ENCODE peak calls at places on chromosomes 5 and 9, in ten cellular contexts. One of them, this sample, is unnamed.

GRCh38 chr9:96020822-96021615 is 145.5 kb downstream of the ERCC6L2 start:
- DNase-seq in GM12878: no peak
- DNase-seq in transverse colon: peak; percentile 33
- DNase-seq in ovary: peak; percentile 63
- DNase-seq in K562: no peak
- DNase-seq in A549: no peak
- DNase-seq in SK-N-SH: peak; percentile 86
- DNase-seq in stomach: no peak
- DNase-seq in sigmoid colon: no peak
- DNase-seq in suprapubic skin: no peak
- DNase-seq in this sample: peak; percentile 90

GRCh38 chr5:53607896-53608295 is 47.5 kb downstream of the NDUFS4 start:
- DNase-seq in SK-N-SH: no peak
- DNase-seq in GM12878: no peak
- DNase-seq in transverse colon: no peak
- DNase-seq in stomach: no peak
- DNase-seq in suprapubic skin: no peak
- DNase-seq in A549: no peak
- DNase-seq in sigmoid colon: no peak
- DNase-seq in K562: no peak
- DNase-seq in ovary: no peak
- DNase-seq in this sample: no peak

GRCh38 chr9:131997779-131998178 is 81.9 kb downstream of the MED27 start:
- DNase-seq in GM12878: no peak
- DNase-seq in SK-N-SH: peak; percentile 24
- DNase-seq in A549: no peak
- DNase-seq in sigmoid colon: no peak
- DNase-seq in transverse colon: no peak
- DNase-seq in ovary: peak; percentile 32
- DNase-seq in K562: no peak
- DNase-seq in stomach: peak; percentile 63
- DNase-seq in suprapubic skin: no peak
- DNase-seq in this sample: no peak

GRCh38 chr5:66666778-66667177 is 70.6 kb downstream of the MAST4 start:
- DNase-seq in GM12878: no peak
- DNase-seq in A549: no peak
- DNase-seq in K562: no peak
- DNase-seq in stomach: peak; percentile 40
- DNase-seq in SK-N-SH: no peak
- DNase-seq in ovary: no peak
- DNase-seq in transverse colon: peak; percentile 24
- DNase-seq in sigmoid colon: no peak
- DNase-seq in suprapubic skin: no peak
- DNase-seq in this sample: no peak

GRCh38 chr9:129109504-129109903 is 1.1 kb downstream of the CRAT start:
- DNase-seq in SK-N-SH: no peak
- DNase-seq in ovary: no peak
- DNase-seq in GM12878: no peak
- DNase-seq in K562: peak; percentile 48
- DNase-seq in stomach: no peak
- DNase-seq in transverse colon: peak; percentile 49
- DNase-seq in sigmoid colon: peak; percentile 86
- DNase-seq in A549: peak; percentile 41
- DNase-seq in suprapubic skin: peak; percentile 86
- DNase-seq in this sample: no peak

GRCh38 chr5:122656577-122656976 is 118.3 kb upstream of the SNX2 start:
- DNase-seq in stomach: no peak
- DNase-seq in ovary: no peak
- DNase-seq in sigmoid colon: no peak
- DNase-seq in GM12878: no peak
- DNase-seq in transverse colon: no peak
- DNase-seq in K562: no peak
- DNase-seq in A549: no peak
- DNase-seq in SK-N-SH: no peak
- DNase-seq in suprapubic skin: no peak
- DNase-seq in this sample: no peak

GRCh38 chr5:67770431-67771025 is 445.0 kb upstream of the PIK3R1 start:
- DNase-seq in sigmoid colon: no peak
- DNase-seq in suprapubic skin: no peak
- DNase-seq in ovary: no peak
- DNase-seq in K562: no peak
- DNase-seq in SK-N-SH: no peak
- DNase-seq in A549: peak; percentile 1
- DNase-seq in transverse colon: peak; percentile 20
- DNase-seq in stomach: no peak
- DNase-seq in GM12878: peak; percentile 5
- DNase-seq in this sample: no peak

GRCh38 chr5:112576298-112576925 is 157.3 kb upstream of the EPB41L4A start:
- DNase-seq in GM12878: no peak
- DNase-seq in K562: no peak
- DNase-seq in transverse colon: no peak
- DNase-seq in suprapubic skin: no peak
- DNase-seq in A549: no peak
- DNase-seq in ovary: no peak
- DNase-seq in SK-N-SH: no peak
- DNase-seq in sigmoid colon: no peak
- DNase-seq in stomach: no peak
- DNase-seq in this sample: no peak

GRCh38 chr5:61450170-61450815 is 118.2 kb downstream of the ZSWIM6 start:
- DNase-seq in GM12878: no peak
- DNase-seq in K562: no peak
- DNase-seq in stomach: no peak
- DNase-seq in ovary: no peak
- DNase-seq in sigmoid colon: no peak
- DNase-seq in SK-N-SH: no peak
- DNase-seq in transverse colon: no peak
- DNase-seq in suprapubic skin: no peak
- DNase-seq in A549: peak; percentile 82
- DNase-seq in this sample: no peak

GRCh38 chr5:61333351-61334223 is 1.5 kb downstream of the ZSWIM6 start:
- DNase-seq in sigmoid colon: peak; percentile 73
- DNase-seq in suprapubic skin: peak; percentile 73
- DNase-seq in transverse colon: peak; percentile 39
- DNase-seq in GM12878: no peak
- DNase-seq in A549: no peak
- DNase-seq in stomach: peak; percentile 51
- DNase-seq in ovary: peak; percentile 60
- DNase-seq in SK-N-SH: peak; percentile 74
- DNase-seq in K562: peak; percentile 28
- DNase-seq in this sample: no peak

GRCh38 chr9:135275163-135275925 is 187.9 kb downstream of the OLFM1 start:
- DNase-seq in SK-N-SH: no peak
- DNase-seq in K562: no peak
- DNase-seq in stomach: peak; percentile 88
- DNase-seq in sigmoid colon: no peak
- DNase-seq in ovary: no peak
- DNase-seq in suprapubic skin: no peak
- DNase-seq in GM12878: no peak
- DNase-seq in A549: no peak
- DNase-seq in transverse colon: no peak
- DNase-seq in this sample: no peak

GRCh38 chr5:24505291-24505690 is 139.5 kb downstream of the CDH10 start:
- DNase-seq in ovary: no peak
- DNase-seq in suprapubic skin: no peak
- DNase-seq in K562: no peak
- DNase-seq in sigmoid colon: no peak
- DNase-seq in transverse colon: no peak
- DNase-seq in stomach: no peak
- DNase-seq in SK-N-SH: no peak
- DNase-seq in A549: no peak
- DNase-seq in GM12878: no peak
- DNase-seq in this sample: no peak

GRCh38 chr9:90517103-90517502 is 125.5 kb downstream of the DIRAS2 start:
- DNase-seq in ovary: no peak
- DNase-seq in sigmoid colon: no peak
- DNase-seq in suprapubic skin: no peak
- DNase-seq in A549: no peak
- DNase-seq in GM12878: no peak
- DNase-seq in SK-N-SH: no peak
- DNase-seq in transverse colon: no peak
- DNase-seq in stomach: no peak
- DNase-seq in K562: no peak
- DNase-seq in this sample: no peak

GRCh38 chr5:179344301-179345178 is 721 bp downstream of the ADAMTS2 start:
- DNase-seq in sigmoid colon: no peak
- DNase-seq in A549: no peak
- DNase-seq in GM12878: no peak
- DNase-seq in stomach: no peak
- DNase-seq in ovary: peak; percentile 63
- DNase-seq in suprapubic skin: no peak
- DNase-seq in SK-N-SH: peak; percentile 76
- DNase-seq in K562: peak; percentile 16
- DNase-seq in transverse colon: no peak
- DNase-seq in this sample: no peak

DNA sequence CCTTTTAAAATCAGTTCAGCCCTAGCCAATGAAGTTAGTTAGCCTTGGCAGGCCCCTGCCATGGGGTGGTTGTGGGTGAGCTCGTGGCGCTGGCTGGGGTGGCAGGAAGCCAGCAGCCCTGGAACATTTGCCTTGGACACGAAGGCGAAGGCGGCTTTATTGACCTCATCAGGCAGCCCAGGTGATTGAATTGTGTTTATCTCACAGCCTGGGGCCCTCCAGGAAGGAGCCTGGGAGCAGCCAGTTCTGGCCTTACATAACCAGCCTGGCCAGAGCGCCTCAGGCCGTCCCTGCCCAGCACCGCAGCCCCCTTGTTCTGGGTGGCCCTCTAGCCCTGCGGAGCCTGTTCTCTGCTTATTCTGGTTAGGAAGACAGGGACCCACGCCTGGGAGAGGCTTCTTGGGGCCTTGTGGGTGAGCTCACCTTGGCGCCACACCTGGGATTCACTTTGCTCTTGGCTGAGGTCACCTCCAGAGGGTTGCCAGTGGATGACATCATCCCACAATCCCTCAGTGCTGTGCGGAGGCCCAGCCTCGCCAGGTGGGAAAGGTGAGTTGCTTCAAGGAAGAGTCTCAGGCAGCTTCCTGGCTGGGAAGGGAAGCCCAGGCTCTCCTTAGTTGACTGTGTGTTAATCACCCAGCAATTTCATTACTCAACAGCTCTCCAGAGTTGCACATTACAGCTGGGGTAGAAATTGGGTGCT is 54.4 kb upstream of the RPL26L1 start:
- DNase-seq in K562: no peak
- DNase-seq in GM12878: no peak
- DNase-seq in A549: peak; percentile 78
- DNase-seq in stomach: peak; percentile 96
- DNase-seq in ovary: peak; percentile 72
- DNase-seq in SK-N-SH: peak; percentile 58
- DNase-seq in transverse colon: peak; percentile 89
- DNase-seq in sigmoid colon: peak; percentile 96
- DNase-seq in suprapubic skin: peak; percentile 83
- DNase-seq in this sample: no peak
- TF ChIP-seq EP300 in K562: no peak
- TF ChIP-seq EP300 in GM12878: no peak
- TF ChIP-seq EP300 in A549: no peak
- TF ChIP-seq EP300 in stomach: peak; percentile 97
- TF ChIP-seq EP300 in ovary: no peak
- TF ChIP-seq EP300 in SK-N-SH: no peak
- TF ChIP-seq EP300 in transverse colon: peak; percentile 95
- TF ChIP-seq EP300 in sigmoid colon: peak; percentile 98
- TF ChIP-seq EP300 in suprapubic skin: peak; percentile 76
- TF ChIP-seq EP300 in this sample: peak; percentile 94

DNA sequence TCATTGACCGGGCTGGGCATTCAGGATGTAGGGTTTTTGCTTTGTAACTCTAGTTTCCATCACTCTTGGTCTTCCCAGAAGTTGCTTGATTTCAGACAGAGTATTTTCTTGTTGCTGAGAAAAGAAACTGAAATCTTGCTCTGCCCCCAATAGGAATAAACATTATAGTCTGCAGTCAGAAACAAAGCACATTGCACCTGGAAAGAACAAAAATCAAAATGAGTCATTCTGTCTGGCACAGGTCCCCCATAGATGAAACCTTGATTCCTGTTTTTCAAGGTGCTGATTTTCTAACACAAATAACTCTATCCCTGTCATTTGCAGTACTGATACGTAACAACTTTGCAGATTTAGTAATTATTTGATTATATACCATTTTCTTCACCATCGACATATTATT is 232.1 kb downstream of the FBXO4 start:
- DNase-seq in SK-N-SH: no peak
- DNase-seq in transverse colon: no peak
- DNase-seq in sigmoid colon: no peak
- DNase-seq in K562: no peak
- DNase-seq in suprapubic skin: no peak
- DNase-seq in A549: no peak
- DNase-seq in GM12878: no peak
- DNase-seq in stomach: no peak
- DNase-seq in ovary: no peak
- DNase-seq in this sample: no peak
- H3K4me1 ChIP-seq in SK-N-SH: no peaks in the 10 kb centered on the region
- H3K4me1 ChIP-seq in transverse colon: no peaks in the 10 kb centered on the region
- H3K4me1 ChIP-seq in sigmoid colon: no peaks in the 10 kb centered on the region
- H3K4me1 ChIP-seq in K562: no peaks in the 10 kb centered on the region
- H3K4me1 ChIP-seq in suprapubic skin: no peaks in the 10 kb centered on the region
- H3K4me1 ChIP-seq in A549: no peaks in the 10 kb centered on the region
- H3K4me1 ChIP-seq in GM12878: no peaks in the 10 kb centered on the region
- H3K4me1 ChIP-seq in stomach: no peaks in the 10 kb centered on the region
- H3K4me1 ChIP-seq in ovary: no peaks in the 10 kb centered on the region
- H3K4me1 ChIP-seq in this sample: no peaks in the 10 kb centered on the region

DNA sequence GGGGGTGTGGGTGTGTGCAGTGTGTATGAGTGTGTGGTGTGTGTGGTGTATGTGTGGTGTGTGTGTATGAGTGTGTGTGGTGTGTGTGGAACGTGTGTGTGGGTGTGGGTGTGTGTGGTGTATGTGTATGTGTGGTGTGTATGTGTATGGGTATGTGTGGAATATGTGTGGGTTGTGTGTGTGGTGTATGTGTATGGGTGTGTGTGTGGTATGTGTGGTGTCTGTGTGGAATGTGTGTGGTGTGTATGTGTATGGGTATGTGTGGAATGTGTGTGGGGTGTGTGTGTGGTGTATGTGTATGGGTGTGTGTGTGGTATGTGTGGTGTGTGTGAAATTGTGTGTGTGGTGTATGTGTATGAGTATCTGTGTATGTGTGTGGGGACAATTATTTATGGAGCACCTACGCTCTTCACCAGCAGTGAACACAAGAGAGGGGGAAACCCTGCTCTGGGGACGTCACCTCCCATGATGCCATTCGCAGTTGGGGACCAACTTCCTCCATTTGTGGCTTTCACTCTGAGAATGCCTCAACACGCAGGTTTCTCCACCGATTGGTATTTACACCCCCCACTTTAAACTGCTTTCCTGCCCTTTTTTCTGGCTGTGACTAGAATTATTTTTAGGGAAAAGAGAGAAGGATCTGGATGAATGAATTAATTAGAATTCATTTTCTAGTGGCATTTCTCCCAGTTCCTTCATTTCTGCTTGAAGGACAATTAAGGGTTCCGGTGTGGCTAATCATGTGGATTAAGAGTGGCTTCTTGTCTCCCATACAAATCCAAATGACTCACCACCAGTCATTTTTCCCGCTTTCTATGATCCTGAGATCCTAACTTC is 238.1 kb downstream of the ROR2 start:
- DNase-seq in sigmoid colon: no peak
- DNase-seq in SK-N-SH: no peak
- DNase-seq in A549: no peak
- DNase-seq in suprapubic skin: peak; percentile 35
- DNase-seq in ovary: no peak
- DNase-seq in GM12878: peak; percentile 86
- DNase-seq in transverse colon: peak; percentile 56
- DNase-seq in K562: no peak
- DNase-seq in stomach: no peak
- DNase-seq in this sample: no peak
- TF ChIP-seq EP300 in sigmoid colon: no peak
- TF ChIP-seq EP300 in SK-N-SH: no peak
- TF ChIP-seq EP300 in A549: no peak
- TF ChIP-seq EP300 in suprapubic skin: no peak
- TF ChIP-seq EP300 in ovary: no peak
- TF ChIP-seq EP300 in GM12878: peak; percentile 93
- TF ChIP-seq EP300 in transverse colon: no peak
- TF ChIP-seq EP300 in K562: no peak
- TF ChIP-seq EP300 in stomach: no peak
- TF ChIP-seq EP300 in this sample: no peak

GRCh38 chr9:5532301-5532700 is 22.0 kb downstream of the PDCD1LG2 start:
- DNase-seq in sigmoid colon: no peak
- DNase-seq in SK-N-SH: no peak
- DNase-seq in ovary: no peak
- DNase-seq in A549: no peak
- DNase-seq in transverse colon: no peak
- DNase-seq in K562: no peak
- DNase-seq in suprapubic skin: no peak
- DNase-seq in stomach: no peak
- DNase-seq in GM12878: no peak
- DNase-seq in this sample: no peak
- H3K4me1 ChIP-seq in sigmoid colon: no peaks in the 10 kb centered on the region
- H3K4me1 ChIP-seq in SK-N-SH: peaks cover 6% of the 10 kb centered on the region
- H3K4me1 ChIP-seq in ovary: no peaks in the 10 kb centered on the region
- H3K4me1 ChIP-seq in A549: peaks cover 28% of the 10 kb centered on the region
- H3K4me1 ChIP-seq in transverse colon: no peaks in the 10 kb centered on the region
- H3K4me1 ChIP-seq in K562: no peaks in the 10 kb centered on the region
- H3K4me1 ChIP-seq in suprapubic skin: no peaks in the 10 kb centered on the region
- H3K4me1 ChIP-seq in stomach: peaks cover 8% of the 10 kb centered on the region
- H3K4me1 ChIP-seq in GM12878: peaks cover 50% of the 10 kb centered on the region
- H3K4me1 ChIP-seq in this sample: peaks cover 6% of the 10 kb centered on the region